ENCODE peak calls at places on chromosomes 7 and 10, in four cellular contexts. A, S, M and T are unnamed samples.

GRCh38 chr7:159195926-159196325 is 51.3 kb upstream of the VIPR2 start:
- DNase-seq in M (no peak), S (no peak), A (no peak), T (peak; percentile 49)

GRCh38 chr7:51080622-51081269 is 235.9 kb downstream of the COBL start:
- DNase-seq in M (no peak), S (no peak), A (no peak), T (no peak)

GRCh38 chr10:17084989-17085725 is 44.5 kb downstream of the CUBN start:
- DNase-seq in S (no peak), M (no peak), A (no peak), T (no peak)

GRCh38 chr7:149136118-149136517 is 10.0 kb upstream of the ZNF425 start:
- DNase-seq in M (no peak), A (no peak), S (no peak), T (no peak)

GRCh38 chr10:117007080-117007479 is 2.1 kb upstream of the SHTN1 start:
- DNase-seq in M (no peak), S (no peak), A (peak; percentile 87), T (no peak)

GRCh38 chr10:49817845-49818244 is 55.7 kb upstream of the OGDHL start:
- DNase-seq in S (no peak), M (no peak), A (no peak), T (no peak)

GRCh38 chr10:31395695-31396094 is 76.7 kb downstream of the ZEB1 start:
- DNase-seq in A (no peak), M (no peak), S (no peak), T (no peak)

GRCh38 chr7:130963349-130963748 is 229.3 kb upstream of the KLF14 start:
- DNase-seq in M (no peak), A (no peak), S (no peak), T (no peak)

GRCh38 chr7:123865517-123866117 is 20.6 kb downstream of the HYAL4 start:
- DNase-seq in A (peak; percentile 49), M (no peak), S (peak; percentile 51), T (peak; percentile 45)

GRCh38 chr10:49534670-49535381 is 4.1 kb downstream of the ERCC6 start:
- DNase-seq in A (peak; percentile 86), M (no peak), S (no peak), T (peak; percentile 34)

GRCh38 chr10:86023336-86023735 is 343.3 kb downstream of the GRID1 start:
- DNase-seq in S (no peak), M (no peak), A (no peak), T (no peak)

GRCh38 chr10:61750943-61751471 is 88.3 kb downstream of the CABCOCO1 start:
- DNase-seq in A (peak; percentile 63), M (peak; percentile 35), S (peak; percentile 58), T (peak; percentile 39)

GRCh38 chr10:23363788-23364135 is 19.2 kb upstream of the C10orf67 start:
- DNase-seq in S (no peak), M (no peak), A (no peak), T (no peak)

GRCh38 chr10:75422913-75423312 is 8.5 kb upstream of the LRMDA start:
- DNase-seq in A (no peak), M (no peak), S (no peak), T (no peak)

GRCh38 chr7:6386779-6387178 is 61.0 kb downstream of the DAGLB start:
- DNase-seq in A (no peak), S (no peak), M (no peak), T (no peak)

GRCh38 chr7:97819161-97819560 is 53.0 kb downstream of the ASNS start:
- DNase-seq in A (no peak), M (no peak), S (peak; percentile 26), T (peak; percentile 8)

GRCh38 chr7:38694326-38694725 is 63.2 kb upstream of the AMPH start:
- DNase-seq in S (no peak), A (no peak), M (no peak), T (no peak)